ENCODE peak calls at places on chromosomes 5 and 9, in seven cellular contexts. One of them, this sample, is unnamed.

GRCh38 chr9:38761334-38761733 is 41.4 kb upstream of the FAM240B start:
- DNase-seq in stimulated activated CD8-positive, alpha-beta memory T cell treated with anti-CD3 and anti-CD28 coated beads, Interleukin-15, amount 100 ng/mL, for 1 hour: no peak
- DNase-seq in kidney epithelial cell: no peak
- DNase-seq in cardiac muscle cell: no peak
- DNase-seq in AML-193: no peak
- DNase-seq in left colon: no peak
- DNase-seq in astrocyte of the spinal cord: peak; percentile 9
- DNase-seq in this sample: no peak

GRCh38 chr9:35114921-35115341 is 731 bp downstream of the ATOSB start:
- DNase-seq in stimulated activated CD8-positive, alpha-beta memory T cell treated with anti-CD3 and anti-CD28 coated beads, Interleukin-15, amount 100 ng/mL, for 1 hour: no peak
- DNase-seq in kidney epithelial cell: no peak
- DNase-seq in cardiac muscle cell: peak; percentile 42
- DNase-seq in AML-193: peak; percentile 86
- DNase-seq in left colon: peak; percentile 83
- DNase-seq in astrocyte of the spinal cord: peak; percentile 27
- DNase-seq in this sample: peak; percentile 46

GRCh38 chr5:57033103-57033502 is 81.2 kb upstream of the MIER3 start:
- DNase-seq in stimulated activated CD8-positive, alpha-beta memory T cell treated with anti-CD3 and anti-CD28 coated beads, Interleukin-15, amount 100 ng/mL, for 1 hour: no peak
- DNase-seq in kidney epithelial cell: no peak
- DNase-seq in cardiac muscle cell: no peak
- DNase-seq in AML-193: no peak
- DNase-seq in left colon: peak; percentile 88
- DNase-seq in astrocyte of the spinal cord: no peak
- DNase-seq in this sample: peak; percentile 67

GRCh38 chr5:132860742-132861141 is 5.5 kb downstream of the GDF9 start:
- DNase-seq in stimulated activated CD8-positive, alpha-beta memory T cell treated with anti-CD3 and anti-CD28 coated beads, Interleukin-15, amount 100 ng/mL, for 1 hour: no peak
- DNase-seq in kidney epithelial cell: no peak
- DNase-seq in cardiac muscle cell: no peak
- DNase-seq in AML-193: no peak
- DNase-seq in left colon: no peak
- DNase-seq in astrocyte of the spinal cord: no peak
- DNase-seq in this sample: no peak

GRCh38 chr5:169610606-169611005 is 26.5 kb upstream of the DOCK2 start:
- DNase-seq in stimulated activated CD8-positive, alpha-beta memory T cell treated with anti-CD3 and anti-CD28 coated beads, Interleukin-15, amount 100 ng/mL, for 1 hour: no peak
- DNase-seq in kidney epithelial cell: no peak
- DNase-seq in cardiac muscle cell: peak; percentile 4
- DNase-seq in AML-193: no peak
- DNase-seq in left colon: no peak
- DNase-seq in astrocyte of the spinal cord: peak; percentile 24
- DNase-seq in this sample: no peak

GRCh38 chr5:40386293-40386692 is 293.4 kb upstream of the PTGER4 start:
- DNase-seq in stimulated activated CD8-positive, alpha-beta memory T cell treated with anti-CD3 and anti-CD28 coated beads, Interleukin-15, amount 100 ng/mL, for 1 hour: no peak
- DNase-seq in kidney epithelial cell: no peak
- DNase-seq in cardiac muscle cell: no peak
- DNase-seq in AML-193: peak; percentile 72
- DNase-seq in left colon: no peak
- DNase-seq in astrocyte of the spinal cord: peak; percentile 66
- DNase-seq in this sample: no peak

GRCh38 chr5:10235350-10235749 is 14.3 kb downstream of the ATPSCKMT start:
- DNase-seq in stimulated activated CD8-positive, alpha-beta memory T cell treated with anti-CD3 and anti-CD28 coated beads, Interleukin-15, amount 100 ng/mL, for 1 hour: no peak
- DNase-seq in kidney epithelial cell: no peak
- DNase-seq in cardiac muscle cell: no peak
- DNase-seq in AML-193: no peak
- DNase-seq in left colon: no peak
- DNase-seq in astrocyte of the spinal cord: peak; percentile 22
- DNase-seq in this sample: no peak

GRCh38 chr5:135079760-135080159 is 45.7 kb upstream of the PITX1 start:
- DNase-seq in stimulated activated CD8-positive, alpha-beta memory T cell treated with anti-CD3 and anti-CD28 coated beads, Interleukin-15, amount 100 ng/mL, for 1 hour: no peak
- DNase-seq in kidney epithelial cell: no peak
- DNase-seq in cardiac muscle cell: no peak
- DNase-seq in AML-193: no peak
- DNase-seq in left colon: no peak
- DNase-seq in astrocyte of the spinal cord: no peak
- DNase-seq in this sample: no peak

GRCh38 chr5:172048170-172048422 is 41.7 kb upstream of the FBXW11 start:
- DNase-seq in stimulated activated CD8-positive, alpha-beta memory T cell treated with anti-CD3 and anti-CD28 coated beads, Interleukin-15, amount 100 ng/mL, for 1 hour: no peak
- DNase-seq in kidney epithelial cell: no peak
- DNase-seq in cardiac muscle cell: no peak
- DNase-seq in AML-193: no peak
- DNase-seq in left colon: no peak
- DNase-seq in astrocyte of the spinal cord: no peak
- DNase-seq in this sample: no peak

GRCh38 chr9:109317311-109317978 is 3.4 kb downstream of the EPB41L4B start:
- DNase-seq in stimulated activated CD8-positive, alpha-beta memory T cell treated with anti-CD3 and anti-CD28 coated beads, Interleukin-15, amount 100 ng/mL, for 1 hour: no peak
- DNase-seq in kidney epithelial cell: no peak
- DNase-seq in cardiac muscle cell: no peak
- DNase-seq in AML-193: no peak
- DNase-seq in left colon: peak; percentile 75
- DNase-seq in astrocyte of the spinal cord: no peak
- DNase-seq in this sample: no peak

GRCh38 chr5:171055881-171056454 is 194.2 kb downstream of the RANBP17 start:
- DNase-seq in stimulated activated CD8-positive, alpha-beta memory T cell treated with anti-CD3 and anti-CD28 coated beads, Interleukin-15, amount 100 ng/mL, for 1 hour: no peak
- DNase-seq in kidney epithelial cell: no peak
- DNase-seq in cardiac muscle cell: no peak
- DNase-seq in AML-193: no peak
- DNase-seq in left colon: no peak
- DNase-seq in astrocyte of the spinal cord: peak; percentile 10
- DNase-seq in this sample: no peak

GRCh38 chr5:172733179-172733973 is 37.6 kb downstream of the DUSP1 start:
- DNase-seq in stimulated activated CD8-positive, alpha-beta memory T cell treated with anti-CD3 and anti-CD28 coated beads, Interleukin-15, amount 100 ng/mL, for 1 hour: no peak
- DNase-seq in kidney epithelial cell: peak; percentile 96
- DNase-seq in cardiac muscle cell: peak; percentile 98
- DNase-seq in AML-193: no peak
- DNase-seq in left colon: peak; percentile 81
- DNase-seq in astrocyte of the spinal cord: peak; percentile 96
- DNase-seq in this sample: peak; percentile 97

GRCh38 chr9:114770991-114771390 is 34.8 kb downstream of the TNFSF15 start:
- DNase-seq in stimulated activated CD8-positive, alpha-beta memory T cell treated with anti-CD3 and anti-CD28 coated beads, Interleukin-15, amount 100 ng/mL, for 1 hour: no peak
- DNase-seq in kidney epithelial cell: no peak
- DNase-seq in cardiac muscle cell: no peak
- DNase-seq in AML-193: no peak
- DNase-seq in left colon: no peak
- DNase-seq in astrocyte of the spinal cord: no peak
- DNase-seq in this sample: no peak

GRCh38 chr9:20512106-20512505 is 110.2 kb downstream of the MLLT3 start:
- DNase-seq in stimulated activated CD8-positive, alpha-beta memory T cell treated with anti-CD3 and anti-CD28 coated beads, Interleukin-15, amount 100 ng/mL, for 1 hour: no peak
- DNase-seq in kidney epithelial cell: no peak
- DNase-seq in cardiac muscle cell: peak; percentile 31
- DNase-seq in AML-193: no peak
- DNase-seq in left colon: no peak
- DNase-seq in astrocyte of the spinal cord: peak; percentile 36
- DNase-seq in this sample: peak; percentile 8

GRCh38 chr9:133990366-133991210 is 1.5 kb downstream of the VAV2 start:
- DNase-seq in stimulated activated CD8-positive, alpha-beta memory T cell treated with anti-CD3 and anti-CD28 coated beads, Interleukin-15, amount 100 ng/mL, for 1 hour: no peak
- DNase-seq in kidney epithelial cell: peak; percentile 87
- DNase-seq in cardiac muscle cell: peak; percentile 70
- DNase-seq in AML-193: no peak
- DNase-seq in left colon: peak; percentile 65
- DNase-seq in astrocyte of the spinal cord: peak; percentile 81
- DNase-seq in this sample: peak; percentile 69

GRCh38 chr5:170508660-170509322 is 5.0 kb downstream of the KCNIP1 start:
- DNase-seq in stimulated activated CD8-positive, alpha-beta memory T cell treated with anti-CD3 and anti-CD28 coated beads, Interleukin-15, amount 100 ng/mL, for 1 hour: no peak
- DNase-seq in kidney epithelial cell: no peak
- DNase-seq in cardiac muscle cell: no peak
- DNase-seq in AML-193: no peak
- DNase-seq in left colon: no peak
- DNase-seq in astrocyte of the spinal cord: no peak
- DNase-seq in this sample: no peak

GRCh38 chr5:1129725-1130082 is 17.8 kb upstream of the SLC12A7 start:
- DNase-seq in stimulated activated CD8-positive, alpha-beta memory T cell treated with anti-CD3 and anti-CD28 coated beads, Interleukin-15, amount 100 ng/mL, for 1 hour: no peak
- DNase-seq in kidney epithelial cell: no peak
- DNase-seq in cardiac muscle cell: no peak
- DNase-seq in AML-193: no peak
- DNase-seq in left colon: peak; percentile 87
- DNase-seq in astrocyte of the spinal cord: no peak
- DNase-seq in this sample: no peak

GRCh38 chr9:278651-279050 is 64.0 kb downstream of the DOCK8 start:
- DNase-seq in stimulated activated CD8-positive, alpha-beta memory T cell treated with anti-CD3 and anti-CD28 coated beads, Interleukin-15, amount 100 ng/mL, for 1 hour: no peak
- DNase-seq in kidney epithelial cell: no peak
- DNase-seq in cardiac muscle cell: no peak
- DNase-seq in AML-193: no peak
- DNase-seq in left colon: no peak
- DNase-seq in astrocyte of the spinal cord: no peak
- DNase-seq in this sample: no peak

GRCh38 chr5:33364406-33364805 is 76.4 kb upstream of the TARS1 start:
- DNase-seq in stimulated activated CD8-positive, alpha-beta memory T cell treated with anti-CD3 and anti-CD28 coated beads, Interleukin-15, amount 100 ng/mL, for 1 hour: no peak
- DNase-seq in kidney epithelial cell: no peak
- DNase-seq in cardiac muscle cell: no peak
- DNase-seq in AML-193: no peak
- DNase-seq in left colon: no peak
- DNase-seq in astrocyte of the spinal cord: no peak
- DNase-seq in this sample: no peak

GRCh38 chr9:115208503-115208902 is 90.5 kb upstream of the TNC start:
- DNase-seq in stimulated activated CD8-positive, alpha-beta memory T cell treated with anti-CD3 and anti-CD28 coated beads, Interleukin-15, amount 100 ng/mL, for 1 hour: no peak
- DNase-seq in kidney epithelial cell: peak; percentile 49
- DNase-seq in cardiac muscle cell: no peak
- DNase-seq in AML-193: no peak
- DNase-seq in left colon: no peak
- DNase-seq in astrocyte of the spinal cord: peak; percentile 81
- DNase-seq in this sample: no peak

GRCh38 chr5:79464695-79465332 is 49.1 kb downstream of the HOMER1 start:
- DNase-seq in stimulated activated CD8-positive, alpha-beta memory T cell treated with anti-CD3 and anti-CD28 coated beads, Interleukin-15, amount 100 ng/mL, for 1 hour: no peak
- DNase-seq in kidney epithelial cell: no peak
- DNase-seq in cardiac muscle cell: peak; percentile 52
- DNase-seq in AML-193: peak; percentile 30
- DNase-seq in left colon: no peak
- DNase-seq in astrocyte of the spinal cord: peak; percentile 36
- DNase-seq in this sample: peak; percentile 52

GRCh38 chr5:63963080-63963735 is 963 bp upstream of the HTR1A start:
- DNase-seq in stimulated activated CD8-positive, alpha-beta memory T cell treated with anti-CD3 and anti-CD28 coated beads, Interleukin-15, amount 100 ng/mL, for 1 hour: no peak
- DNase-seq in kidney epithelial cell: peak; percentile 37
- DNase-seq in cardiac muscle cell: peak; percentile 82
- DNase-seq in AML-193: peak; percentile 74
- DNase-seq in left colon: no peak
- DNase-seq in astrocyte of the spinal cord: peak; percentile 62
- DNase-seq in this sample: peak; percentile 45

GRCh38 chr5:139140631-139141071 is 57.5 kb downstream of the SIL1 start:
- DNase-seq in stimulated activated CD8-positive, alpha-beta memory T cell treated with anti-CD3 and anti-CD28 coated beads, Interleukin-15, amount 100 ng/mL, for 1 hour: no peak
- DNase-seq in kidney epithelial cell: no peak
- DNase-seq in cardiac muscle cell: no peak
- DNase-seq in AML-193: no peak
- DNase-seq in left colon: peak; percentile 35
- DNase-seq in astrocyte of the spinal cord: peak; percentile 59
- DNase-seq in this sample: no peak

GRCh38 chr9:95511232-95511951 is 5.4 kb downstream of the PTCH1 start:
- DNase-seq in stimulated activated CD8-positive, alpha-beta memory T cell treated with anti-CD3 and anti-CD28 coated beads, Interleukin-15, amount 100 ng/mL, for 1 hour: no peak
- DNase-seq in kidney epithelial cell: no peak
- DNase-seq in cardiac muscle cell: peak; percentile 82
- DNase-seq in AML-193: peak; percentile 30
- DNase-seq in left colon: peak; percentile 76
- DNase-seq in astrocyte of the spinal cord: peak; percentile 68
- DNase-seq in this sample: peak; percentile 86

GRCh38 chr9:96612105-96612965 is 7.3 kb downstream of the CDC14B start:
- DNase-seq in stimulated activated CD8-positive, alpha-beta memory T cell treated with anti-CD3 and anti-CD28 coated beads, Interleukin-15, amount 100 ng/mL, for 1 hour: no peak
- DNase-seq in kidney epithelial cell: peak; percentile 61
- DNase-seq in cardiac muscle cell: peak; percentile 80
- DNase-seq in AML-193: no peak
- DNase-seq in left colon: peak; percentile 39
- DNase-seq in astrocyte of the spinal cord: peak; percentile 87
- DNase-seq in this sample: peak; percentile 42

GRCh38 chr9:98383758-98384157 is 128.3 kb upstream of the TBC1D2 start:
- DNase-seq in stimulated activated CD8-positive, alpha-beta memory T cell treated with anti-CD3 and anti-CD28 coated beads, Interleukin-15, amount 100 ng/mL, for 1 hour: no peak
- DNase-seq in kidney epithelial cell: no peak
- DNase-seq in cardiac muscle cell: peak; percentile 33
- DNase-seq in AML-193: no peak
- DNase-seq in left colon: no peak
- DNase-seq in astrocyte of the spinal cord: no peak
- DNase-seq in this sample: no peak

GRCh38 chr5:73955447-73955846 is 329.5 kb downstream of the ARHGEF28 start:
- DNase-seq in stimulated activated CD8-positive, alpha-beta memory T cell treated with anti-CD3 and anti-CD28 coated beads, Interleukin-15, amount 100 ng/mL, for 1 hour: no peak
- DNase-seq in kidney epithelial cell: no peak
- DNase-seq in cardiac muscle cell: no peak
- DNase-seq in AML-193: no peak
- DNase-seq in left colon: no peak
- DNase-seq in astrocyte of the spinal cord: peak; percentile 25
- DNase-seq in this sample: no peak

GRCh38 chr9:124280176-124280691 is 22.5 kb downstream of the NEK6 start:
- DNase-seq in stimulated activated CD8-positive, alpha-beta memory T cell treated with anti-CD3 and anti-CD28 coated beads, Interleukin-15, amount 100 ng/mL, for 1 hour: no peak
- DNase-seq in kidney epithelial cell: peak; percentile 56
- DNase-seq in cardiac muscle cell: peak; percentile 93
- DNase-seq in AML-193: no peak
- DNase-seq in left colon: no peak
- DNase-seq in astrocyte of the spinal cord: peak; percentile 93
- DNase-seq in this sample: no peak

GRCh38 chr9:127710204-127710805 is 3.5 kb downstream of the CFAP157 start:
- DNase-seq in stimulated activated CD8-positive, alpha-beta memory T cell treated with anti-CD3 and anti-CD28 coated beads, Interleukin-15, amount 100 ng/mL, for 1 hour: no peak
- DNase-seq in kidney epithelial cell: no peak
- DNase-seq in cardiac muscle cell: no peak
- DNase-seq in AML-193: no peak
- DNase-seq in left colon: no peak
- DNase-seq in astrocyte of the spinal cord: no peak
- DNase-seq in this sample: no peak